ENCODE peak calls at places on chromosomes 4 and X, in seven cellular contexts. One of them, this sample, is unnamed.

GRCh38 chr4:6332042-6332668 is 62.5 kb downstream of the WFS1 start:
- DNase-seq in lung microvascular endothelial cell: peak; percentile 31
- DNase-seq in IMR-90: peak; percentile 15
- DNase-seq in activated T-helper 9 cell treated with anti-CD3 and anti-CD28 coated beads, Interleukin-2, amount 50 U/mL, for 16 hours: no peak
- DNase-seq in RWPE1: peak; percentile 27
- DNase-seq in mucosa of gallbladder: no peak
- DNase-seq in K562: peak; percentile 70
- DNase-seq in this sample: no peak

GRCh38 chrX:18574591-18574990 is 97.3 kb downstream of the RS1 start:
- DNase-seq in mucosa of gallbladder: peak; percentile 12
- DNase-seq in lung microvascular endothelial cell: peak; percentile 66
- DNase-seq in activated T-helper 9 cell treated with anti-CD3 and anti-CD28 coated beads, Interleukin-2, amount 50 U/mL, for 16 hours: no peak
- DNase-seq in IMR-90: peak; percentile 81
- DNase-seq in K562: no peak
- DNase-seq in RWPE1: peak; percentile 32
- DNase-seq in this sample: no peak

GRCh38 chr4:70994069-70994366 is 569 bp downstream of the DCK start:
- DNase-seq in IMR-90: no peak
- DNase-seq in RWPE1: peak; percentile 35
- DNase-seq in K562: peak; percentile 51
- DNase-seq in activated T-helper 9 cell treated with anti-CD3 and anti-CD28 coated beads, Interleukin-2, amount 50 U/mL, for 16 hours: no peak
- DNase-seq in mucosa of gallbladder: no peak
- DNase-seq in lung microvascular endothelial cell: no peak
- DNase-seq in this sample: no peak

GRCh38 chrX:54817220-54817820 is 9.8 kb downstream of the MAGED2 start:
- DNase-seq in RWPE1: no peak
- DNase-seq in activated T-helper 9 cell treated with anti-CD3 and anti-CD28 coated beads, Interleukin-2, amount 50 U/mL, for 16 hours: no peak
- DNase-seq in IMR-90: no peak
- DNase-seq in lung microvascular endothelial cell: no peak
- DNase-seq in mucosa of gallbladder: no peak
- DNase-seq in K562: no peak
- DNase-seq in this sample: no peak

GRCh38 chrX:38940547-38940946 is 139.3 kb downstream of the MID1IP1 start:
- DNase-seq in mucosa of gallbladder: no peak
- DNase-seq in lung microvascular endothelial cell: no peak
- DNase-seq in IMR-90: peak; percentile 34
- DNase-seq in activated T-helper 9 cell treated with anti-CD3 and anti-CD28 coated beads, Interleukin-2, amount 50 U/mL, for 16 hours: no peak
- DNase-seq in K562: no peak
- DNase-seq in RWPE1: no peak
- DNase-seq in this sample: no peak

GRCh38 chrX:1231850-1232505 is 19.5 kb upstream of the CRLF2 start:
- DNase-seq in activated T-helper 9 cell treated with anti-CD3 and anti-CD28 coated beads, Interleukin-2, amount 50 U/mL, for 16 hours: no peak
- DNase-seq in lung microvascular endothelial cell: no peak
- DNase-seq in IMR-90: no peak
- DNase-seq in RWPE1: no peak
- DNase-seq in K562: no peak
- DNase-seq in mucosa of gallbladder: no peak
- DNase-seq in this sample: no peak

GRCh38 chr4:183602444-183603102 is 56.4 kb downstream of the RWDD4 start:
- DNase-seq in K562: no peak
- DNase-seq in RWPE1: peak; percentile 11
- DNase-seq in activated T-helper 9 cell treated with anti-CD3 and anti-CD28 coated beads, Interleukin-2, amount 50 U/mL, for 16 hours: no peak
- DNase-seq in IMR-90: peak; percentile 33
- DNase-seq in lung microvascular endothelial cell: peak; percentile 11
- DNase-seq in mucosa of gallbladder: no peak
- DNase-seq in this sample: no peak

GRCh38 chr4:94546949-94547348 is 95.2 kb downstream of the PDLIM5 start:
- DNase-seq in IMR-90: no peak
- DNase-seq in activated T-helper 9 cell treated with anti-CD3 and anti-CD28 coated beads, Interleukin-2, amount 50 U/mL, for 16 hours: no peak
- DNase-seq in lung microvascular endothelial cell: no peak
- DNase-seq in mucosa of gallbladder: no peak
- DNase-seq in K562: no peak
- DNase-seq in RWPE1: no peak
- DNase-seq in this sample: no peak

GRCh38 chr4:24799544-24800272 is 4.3 kb downstream of the SOD3 start:
- DNase-seq in mucosa of gallbladder: no peak
- DNase-seq in lung microvascular endothelial cell: no peak
- DNase-seq in activated T-helper 9 cell treated with anti-CD3 and anti-CD28 coated beads, Interleukin-2, amount 50 U/mL, for 16 hours: no peak
- DNase-seq in RWPE1: no peak
- DNase-seq in IMR-90: no peak
- DNase-seq in K562: no peak
- DNase-seq in this sample: no peak

GRCh38 chr4:104472766-104473165 is 21.9 kb downstream of the CXXC4 start:
- DNase-seq in IMR-90: no peak
- DNase-seq in RWPE1: no peak
- DNase-seq in K562: no peak
- DNase-seq in mucosa of gallbladder: no peak
- DNase-seq in activated T-helper 9 cell treated with anti-CD3 and anti-CD28 coated beads, Interleukin-2, amount 50 U/mL, for 16 hours: no peak
- DNase-seq in lung microvascular endothelial cell: no peak
- DNase-seq in this sample: no peak

GRCh38 chr4:4857001-4857808 is 2.3 kb upstream of the MSX1 start:
- DNase-seq in IMR-90: no peak
- DNase-seq in lung microvascular endothelial cell: no peak
- DNase-seq in K562: no peak
- DNase-seq in RWPE1: no peak
- DNase-seq in activated T-helper 9 cell treated with anti-CD3 and anti-CD28 coated beads, Interleukin-2, amount 50 U/mL, for 16 hours: no peak
- DNase-seq in mucosa of gallbladder: no peak
- DNase-seq in this sample: no peak

GRCh38 chrX:20530319-20530979 is 263.7 kb upstream of the RPS6KA3 start:
- DNase-seq in K562: peak; percentile 48
- DNase-seq in activated T-helper 9 cell treated with anti-CD3 and anti-CD28 coated beads, Interleukin-2, amount 50 U/mL, for 16 hours: peak; percentile 22
- DNase-seq in lung microvascular endothelial cell: peak; percentile 54
- DNase-seq in IMR-90: peak; percentile 64
- DNase-seq in RWPE1: peak; percentile 22
- DNase-seq in mucosa of gallbladder: peak; percentile 65
- DNase-seq in this sample: no peak

GRCh38 chrX:111719426-111720210 is 38.6 kb downstream of the ALG13 start:
- DNase-seq in RWPE1: no peak
- DNase-seq in activated T-helper 9 cell treated with anti-CD3 and anti-CD28 coated beads, Interleukin-2, amount 50 U/mL, for 16 hours: no peak
- DNase-seq in lung microvascular endothelial cell: peak; percentile 2
- DNase-seq in mucosa of gallbladder: no peak
- DNase-seq in IMR-90: peak; percentile 16
- DNase-seq in K562: no peak
- DNase-seq in this sample: no peak

GRCh38 chr4:71415491-71415890 is 76.7 kb downstream of the SLC4A4 start:
- DNase-seq in RWPE1: no peak
- DNase-seq in K562: no peak
- DNase-seq in activated T-helper 9 cell treated with anti-CD3 and anti-CD28 coated beads, Interleukin-2, amount 50 U/mL, for 16 hours: no peak
- DNase-seq in IMR-90: peak; percentile 68
- DNase-seq in lung microvascular endothelial cell: no peak
- DNase-seq in mucosa of gallbladder: no peak
- DNase-seq in this sample: no peak

GRCh38 chr4:91243132-91243531 is 1060.6 kb upstream of the GRID2 start:
- DNase-seq in activated T-helper 9 cell treated with anti-CD3 and anti-CD28 coated beads, Interleukin-2, amount 50 U/mL, for 16 hours: no peak
- DNase-seq in lung microvascular endothelial cell: no peak
- DNase-seq in IMR-90: no peak
- DNase-seq in mucosa of gallbladder: peak; percentile 40
- DNase-seq in K562: no peak
- DNase-seq in RWPE1: no peak
- DNase-seq in this sample: no peak

GRCh38 chrX:100654256-100654655 is 10.3 kb downstream of the SRPX2 start:
- DNase-seq in lung microvascular endothelial cell: peak; percentile 46
- DNase-seq in IMR-90: peak; percentile 32
- DNase-seq in RWPE1: no peak
- DNase-seq in activated T-helper 9 cell treated with anti-CD3 and anti-CD28 coated beads, Interleukin-2, amount 50 U/mL, for 16 hours: no peak
- DNase-seq in K562: no peak
- DNase-seq in mucosa of gallbladder: peak; percentile 36
- DNase-seq in this sample: no peak

GRCh38 chr4:53601251-53601764 is 10.0 kb upstream of the LNX1 start:
- DNase-seq in lung microvascular endothelial cell: peak; percentile 29
- DNase-seq in mucosa of gallbladder: peak; percentile 17
- DNase-seq in K562: no peak
- DNase-seq in activated T-helper 9 cell treated with anti-CD3 and anti-CD28 coated beads, Interleukin-2, amount 50 U/mL, for 16 hours: no peak
- DNase-seq in RWPE1: no peak
- DNase-seq in IMR-90: no peak
- DNase-seq in this sample: no peak

GRCh38 chr4:44725166-44725565 is 1.2 kb downstream of the GNPDA2 start:
- DNase-seq in activated T-helper 9 cell treated with anti-CD3 and anti-CD28 coated beads, Interleukin-2, amount 50 U/mL, for 16 hours: no peak
- DNase-seq in lung microvascular endothelial cell: no peak
- DNase-seq in K562: no peak
- DNase-seq in mucosa of gallbladder: no peak
- DNase-seq in IMR-90: peak; percentile 5
- DNase-seq in RWPE1: no peak
- DNase-seq in this sample: no peak

GRCh38 chr4:86498560-86499166 is 95.5 kb upstream of the PTPN13 start:
- DNase-seq in mucosa of gallbladder: peak; percentile 14
- DNase-seq in RWPE1: peak; percentile 51
- DNase-seq in activated T-helper 9 cell treated with anti-CD3 and anti-CD28 coated beads, Interleukin-2, amount 50 U/mL, for 16 hours: no peak
- DNase-seq in K562: peak; percentile 52
- DNase-seq in lung microvascular endothelial cell: peak; percentile 41
- DNase-seq in IMR-90: peak; percentile 68
- DNase-seq in this sample: no peak

GRCh38 chr4:171834640-171835039 is 21.4 kb downstream of the GALNTL6 start:
- DNase-seq in activated T-helper 9 cell treated with anti-CD3 and anti-CD28 coated beads, Interleukin-2, amount 50 U/mL, for 16 hours: no peak
- DNase-seq in IMR-90: no peak
- DNase-seq in K562: no peak
- DNase-seq in RWPE1: no peak
- DNase-seq in mucosa of gallbladder: no peak
- DNase-seq in lung microvascular endothelial cell: no peak
- DNase-seq in this sample: no peak

GRCh38 chrX:77785400-77785745 is 643 bp downstream of the ATRX start:
- DNase-seq in lung microvascular endothelial cell: peak; percentile 30
- DNase-seq in IMR-90: peak; percentile 8
- DNase-seq in mucosa of gallbladder: no peak
- DNase-seq in RWPE1: peak; percentile 45
- DNase-seq in activated T-helper 9 cell treated with anti-CD3 and anti-CD28 coated beads, Interleukin-2, amount 50 U/mL, for 16 hours: no peak
- DNase-seq in K562: peak; percentile 24
- DNase-seq in this sample: no peak

GRCh38 chr4:17168571-17168970 is 270.1 kb upstream of the LDB2 start:
- DNase-seq in lung microvascular endothelial cell: peak; percentile 25
- DNase-seq in mucosa of gallbladder: no peak
- DNase-seq in RWPE1: no peak
- DNase-seq in IMR-90: peak; percentile 87
- DNase-seq in K562: no peak
- DNase-seq in activated T-helper 9 cell treated with anti-CD3 and anti-CD28 coated beads, Interleukin-2, amount 50 U/mL, for 16 hours: no peak
- DNase-seq in this sample: no peak

This sample was measured in CD14-positive monocyte.